ENCODE peak calls at places on chromosomes 2 and 18, in six cellular contexts. U is activated CD4-positive, alpha-beta T cell treated with anti-CD3 and anti-CD28 coated beads for 36 hours; I is GM12878; E is IMR-90; J is Panc1; K is right cardiac atrium. V is an unnamed sample.

GRCh38 chr18:74063023-74063422 is 84.6 kb downstream of the FBXO15 start:
- ATAC-seq in U (peak), I (peak), E (no peak), J (no peak), K (no peak), V (no peak)

GRCh38 chr2:74020717-74021406 is 36.2 kb downstream of the TET3 start:
- ATAC-seq in U (no peak), I (peak), E (no peak), J (peak), K (no peak), V (peak)

GRCh38 chr2:88022522-88022921 is 6.2 kb upstream of the RNU2-63P start:
- ATAC-seq in U (no peak), I (no peak), E (no peak), J (no peak), K (no peak), V (no peak)

GRCh38 chr2:71882949-71883472 is 264.7 kb downstream of the CYP26B1 start:
- ATAC-seq in U (no peak), I (no peak), E (peak), J (peak), K (peak), V (no peak)

GRCh38 chr2:144629937-144630336 is 110.0 kb upstream of the ZEB2 start:
- ATAC-seq in U (no peak), I (no peak), E (peak), J (no peak), K (no peak), V (no peak)

GRCh38 chr2:174606336-174606735 is 8.7 kb upstream of the WIPF1 start:
- ATAC-seq in U (peak), I (peak), E (peak), J (no peak), K (peak), V (peak)

GRCh38 chr2:65380243-65380642 is 52.2 kb downstream of the SPRED2 start:
- ATAC-seq in U (no peak), I (no peak), E (no peak), J (no peak), K (no peak), V (no peak)

GRCh38 chr2:121220995-121221394 is 64.0 kb downstream of the TFCP2L1 start:
- ATAC-seq in U (no peak), I (no peak), E (no peak), J (no peak), K (no peak), V (peak)